ENCODE peak calls at places on chromosomes 7 and 10, in seven cellular contexts. G is SK-N-SH, V is K562, Z is GM12892, I is H1, H is HepG2, J is GM12878. S is an unnamed sample.

GRCh38 chr7:80859272-80859970 is 59.4 kb downstream of the SEMA3C start:
- DNase-seq in Z (no peak), G (no peak), V (no peak), I (no peak), J (no peak), H (no peak), S (no peak)

GRCh38 chr7:2843711-2844152 is 376 bp downstream of the GNA12 start:
- DNase-seq in I (no peak), J (no peak), Z (peak), G (peak), V (peak), H (no peak), S (no peak)

GRCh38 chr7:26704786-26705185 is 159.6 kb downstream of the SKAP2 start:
- DNase-seq in G (no peak), J (no peak), I (no peak), H (no peak), Z (no peak), V (no peak), S (no peak)

GRCh38 chr7:81603-82342 is 110.6 kb upstream of the FAM20C start:
- DNase-seq in G (no peak), H (no peak), I (no peak), V (no peak), J (no peak), Z (no peak), S (no peak)

GRCh38 chr10:88038268-88038667 is 174.8 kb downstream of the PTEN start:
- DNase-seq in J (no peak), Z (no peak), V (no peak), G (no peak), H (no peak), I (no peak), S (no peak)

GRCh38 chr10:5876181-5876768 is 13.4 kb downstream of the ANKRD16 start:
- DNase-seq in J (no peak), V (no peak), G (peak), H (no peak), I (no peak), Z (no peak), S (no peak)

GRCh38 chr7:129433823-129434171 is 435 bp upstream of the STRIP2 start:
- DNase-seq in V (no peak), Z (no peak), H (peak), I (no peak), J (no peak), G (peak), S (no peak)

GRCh38 chr7:8295638-8296361 is 33.8 kb upstream of the ICA1 start:
- DNase-seq in G (peak), I (peak), V (peak), J (peak), H (peak), Z (peak), S (peak)

GRCh38 chr7:121081327-121081936 is 92.9 kb downstream of the CPED1 start:
- DNase-seq in V (peak), Z (no peak), I (no peak), J (peak), G (peak), H (peak), S (no peak)

GRCh38 chr7:85688712-85689111 is 501.9 kb upstream of the SEMA3D start:
- DNase-seq in I (no peak), J (no peak), V (no peak), Z (no peak), H (no peak), G (no peak), S (no peak)

GRCh38 chr7:43199761-43200160 is 87.3 kb downstream of the HECW1 start:
- DNase-seq in Z (no peak), H (no peak), I (no peak), J (no peak), V (no peak), G (no peak), S (no peak)

GRCh38 chr7:16465469-16466086 is at the start of gene SOSTDC1:
- DNase-seq in H (no peak), Z (no peak), V (peak), G (peak), I (peak), J (no peak), S (no peak)

GRCh38 chr7:72326365-72326764 is 85.8 kb downstream of the CALN1 start:
- DNase-seq in I (no peak), Z (no peak), H (no peak), G (no peak), J (no peak), V (no peak), S (no peak)

GRCh38 chr7:65216469-65216868 is 157.2 kb upstream of the ZNF92 start:
- DNase-seq in H (peak), I (peak), Z (no peak), G (peak), V (no peak), J (no peak), S (no peak)

GRCh38 chr10:45179716-45180115 is 135.7 kb downstream of the OR13A1 start:
- DNase-seq in Z (no peak), J (no peak), G (peak), H (no peak), I (no peak), V (no peak), S (no peak)

GRCh38 chr10:91159254-91159783 is 61.1 kb upstream of the PCGF5 start:
- DNase-seq in I (no peak), Z (no peak), V (no peak), G (no peak), J (no peak), H (no peak), S (no peak)

GRCh38 chr10:102675151-102675886 is 31.0 kb downstream of the TRIM8 start:
- DNase-seq in J (no peak), G (no peak), V (no peak), I (no peak), H (no peak), Z (no peak), S (no peak)

GRCh38 chr10:49080965-49081364 is 34.4 kb downstream of the VSTM4 start:
- DNase-seq in J (no peak), V (no peak), I (no peak), Z (no peak), H (no peak), G (no peak), S (no peak)

GRCh38 chr10:42654419-42654818 is 16.0 kb upstream of the ZNF33B start:
- DNase-seq in J (no peak), G (no peak), H (no peak), V (peak), Z (no peak), I (no peak), S (no peak)

GRCh38 chr10:9757176-9757575 is 1260.5 kb upstream of the CELF2 start:
- DNase-seq in J (no peak), G (no peak), H (no peak), I (no peak), V (no peak), Z (no peak), S (no peak)

GRCh38 chr10:126060232-126060935 is 164.0 kb downstream of the FANK1 start:
- DNase-seq in Z (no peak), H (no peak), I (no peak), V (no peak), G (no peak), J (no peak), S (no peak)

GRCh38 chr7:50068026-50068425 is 25.0 kb downstream of the ZPBP start:
- DNase-seq in J (no peak), H (peak), Z (no peak), G (no peak), I (no peak), V (no peak), S (no peak)

GRCh38 chr10:78937800-78938694 is 130.7 kb upstream of the ZMIZ1 start:
- DNase-seq in J (no peak), G (peak), V (peak), I (no peak), H (peak), Z (no peak), S (peak)

GRCh38 chr7:70669859-70670258 is 462.1 kb upstream of the GALNT17 start:
- DNase-seq in J (no peak), H (no peak), Z (no peak), G (no peak), V (no peak), I (no peak), S (no peak)

GRCh38 chr10:73517166-73517888 is 21.5 kb upstream of the PPP3CB start:
- DNase-seq in J (no peak), G (no peak), Z (no peak), I (no peak), V (peak), H (no peak), S (no peak)

GRCh38 chr10:69506487-69506833 is 55.2 kb downstream of the TSPAN15 start:
- DNase-seq in I (no peak), V (no peak), G (no peak), H (no peak), Z (no peak), J (no peak), S (no peak)

GRCh38 chr10:68023292-68023691 is 51.8 kb downstream of the HERC4 start:
- DNase-seq in G (no peak), J (no peak), I (no peak), V (no peak), Z (no peak), H (no peak), S (no peak)

GRCh38 chr7:79420464-79420863 is 33.0 kb downstream of the MAGI2 start:
- DNase-seq in J (no peak), G (no peak), Z (no peak), I (no peak), H (peak), V (no peak), S (no peak)

GRCh38 chr10:36670616-36671402 is 454.6 kb upstream of the ANKRD30A start:
- DNase-seq in I (no peak), V (no peak), G (no peak), H (no peak), J (no peak), Z (no peak), S (no peak)

GRCh38 chr7:110283056-110283455 is 807.9 kb upstream of the LRRN3 start:
- DNase-seq in H (no peak), J (no peak), I (no peak), Z (no peak), V (no peak), G (no peak), S (no peak)

GRCh38 chr7:23709081-23709746 is 805 bp upstream of the STK31 start:
- DNase-seq in J (no peak), H (peak), Z (no peak), I (no peak), V (no peak), G (no peak), S (no peak)

GRCh38 chr10:63627376-63627775 is 106.2 kb downstream of the REEP3 start:
- DNase-seq in V (no peak), G (no peak), Z (no peak), I (no peak), J (no peak), H (no peak), S (no peak)

GRCh38 chr10:69014171-69014570 is 25.6 kb downstream of the KIFBP start:
- DNase-seq in J (no peak), V (no peak), I (no peak), H (no peak), Z (no peak), G (no peak), S (no peak)

GRCh38 chr10:133124357-133125211 is 35.4 kb upstream of the KNDC1 start:
- DNase-seq in H (no peak), V (peak), G (peak), Z (no peak), J (no peak), I (no peak), S (no peak)

GRCh38 chr10:13559124-13559700 is 27.6 kb upstream of the PRPF18 start:
- DNase-seq in J (no peak), H (no peak), V (no peak), Z (no peak), I (no peak), G (no peak), S (no peak)

GRCh38 chr7:953547-954327 is 743 bp downstream of the ADAP1 start:
- DNase-seq in Z (no peak), H (peak), V (no peak), J (no peak), G (peak), I (no peak), S (no peak)

GRCh38 chr10:6729071-6729773 is 149.1 kb upstream of the PRKCQ start:
- DNase-seq in H (no peak), G (no peak), V (no peak), J (no peak), I (no peak), Z (no peak), S (no peak)

GRCh38 chr10:110540038-110540437 is 27.5 kb upstream of the SMC3 start:
- DNase-seq in J (no peak), I (no peak), H (no peak), G (no peak), Z (no peak), V (no peak), S (no peak)

GRCh38 chr10:131512852-131513251 is 201.3 kb upstream of the TCERG1L start:
- DNase-seq in V (no peak), Z (no peak), G (peak), I (no peak), J (no peak), H (no peak), S (no peak)

DNA sequence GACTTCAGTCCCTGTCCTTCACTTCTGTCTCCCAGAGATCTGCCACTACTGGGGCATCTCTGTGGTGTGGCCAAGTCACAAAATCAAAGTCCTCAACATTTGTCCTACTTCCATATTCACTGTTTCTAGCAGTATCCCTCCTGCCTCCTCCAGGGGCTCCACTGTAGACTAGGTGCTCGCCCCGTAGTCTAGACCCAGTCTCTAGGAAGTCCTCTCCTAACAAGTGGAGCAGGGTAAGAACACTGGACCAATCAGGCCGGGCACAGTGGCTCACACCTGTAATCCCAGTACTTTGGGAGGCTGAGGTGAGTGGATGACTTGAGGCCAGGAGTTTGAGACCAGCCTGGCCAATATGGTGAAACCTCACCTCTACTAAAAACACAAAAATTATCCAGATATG is 57.4 kb downstream of the SKIDA1 start:
- DNase-seq in J (no peak), V (no peak), G (no peak), Z (no peak), I (no peak), H (no peak), S (no peak)
- TF ChIP-seq TAF1 in J (no peak), V (no peak), G (no peak), Z (no peak), I (no peak), H (no peak), S (no peak)

DNA sequence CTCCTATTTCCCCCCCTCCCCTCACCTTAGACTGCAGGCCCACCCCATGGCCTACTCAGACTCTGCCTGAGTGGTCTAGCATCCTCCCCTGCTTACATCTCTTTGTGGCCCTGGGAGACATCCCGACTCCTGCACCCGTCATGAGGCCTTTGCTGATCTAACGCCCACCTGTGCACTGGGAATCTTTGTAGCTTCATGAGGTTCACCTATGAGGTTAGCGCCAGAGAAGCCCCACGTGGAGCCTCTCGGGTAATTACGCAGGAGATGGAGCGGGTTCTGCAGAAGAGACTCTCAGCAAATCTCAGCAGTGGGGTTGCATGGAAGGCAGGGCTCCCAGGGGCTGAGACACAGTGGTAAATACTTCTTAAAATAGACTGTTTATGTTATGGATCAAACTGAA is 43.5 kb upstream of the HSPA12A start:
- DNase-seq in V (no peak), Z (no peak), H (no peak), J (no peak), G (no peak), I (no peak), S (no peak)
- TF ChIP-seq TAF1 in V (no peak), Z (no peak), H (no peak), J (no peak), G (no peak), I (no peak), S (no peak)

GRCh38 chr7:100826546-100827329 is 585 bp downstream of the EPHB4 start:
- DNase-seq in J (no peak), Z (no peak), V (peak), G (no peak), I (no peak), H (no peak), S (peak)
- TF ChIP-seq TAF1 in J (no peak), Z (no peak), V (no peak), G (no peak), I (no peak), H (no peak), S (no peak)

GRCh38 chr7:4416436-4417092 is 265.5 kb upstream of the FOXK1 start:
- DNase-seq in I (no peak), H (no peak), V (peak), J (no peak), G (peak), Z (no peak), S (no peak)
- TF ChIP-seq TAF1 in I (no peak), H (no peak), V (no peak), J (no peak), G (no peak), Z (no peak), S (no peak)

DNA sequence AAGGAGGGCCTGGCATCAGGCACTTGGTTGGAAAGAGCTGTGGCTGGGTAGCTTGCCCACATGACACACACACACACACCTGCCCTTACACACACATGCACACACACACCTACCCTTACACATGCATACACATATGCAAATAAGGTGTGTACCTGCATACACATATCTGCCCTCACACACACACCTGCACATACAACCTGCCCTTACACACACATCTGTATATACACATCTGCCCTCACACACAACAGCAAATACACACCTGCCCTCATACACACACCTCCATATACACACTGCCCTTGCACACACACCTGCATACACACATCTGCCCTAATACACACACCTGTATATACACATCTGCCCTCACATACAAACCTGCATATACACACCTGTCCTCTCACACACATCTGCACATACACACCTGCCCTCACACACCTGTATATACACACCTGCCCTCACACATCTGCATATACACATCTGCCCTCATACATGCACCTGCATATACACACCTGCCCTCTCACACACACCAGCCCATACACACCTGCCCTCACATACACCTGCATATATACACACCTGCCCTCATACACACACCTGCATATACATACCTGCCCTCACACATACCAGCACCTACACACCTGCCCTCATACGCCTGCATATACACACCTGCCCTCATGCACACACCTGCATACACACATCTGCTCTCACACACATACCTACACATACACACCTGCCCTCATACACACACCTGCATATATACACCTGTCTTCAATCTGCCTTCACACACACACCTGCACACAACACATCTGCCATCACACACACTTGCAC is 82.9 kb downstream of the GRID1 start:
- DNase-seq in H (no peak), J (no peak), I (no peak), G (peak), V (no peak), Z (no peak), S (no peak)
- TF ChIP-seq TAF1 in H (no peak), J (no peak), I (no peak), G (no peak), V (no peak), Z (no peak), S (no peak)

GRCh38 chr10:77111611-77112550 is 525.7 kb downstream of the KCNMA1 start:
- DNase-seq in G (peak), V (peak), H (peak), Z (no peak), J (peak), I (peak), S (peak)
- TF ChIP-seq TAF1 in G (no peak), V (no peak), H (no peak), Z (no peak), J (no peak), I (no peak), S (no peak)

DNA sequence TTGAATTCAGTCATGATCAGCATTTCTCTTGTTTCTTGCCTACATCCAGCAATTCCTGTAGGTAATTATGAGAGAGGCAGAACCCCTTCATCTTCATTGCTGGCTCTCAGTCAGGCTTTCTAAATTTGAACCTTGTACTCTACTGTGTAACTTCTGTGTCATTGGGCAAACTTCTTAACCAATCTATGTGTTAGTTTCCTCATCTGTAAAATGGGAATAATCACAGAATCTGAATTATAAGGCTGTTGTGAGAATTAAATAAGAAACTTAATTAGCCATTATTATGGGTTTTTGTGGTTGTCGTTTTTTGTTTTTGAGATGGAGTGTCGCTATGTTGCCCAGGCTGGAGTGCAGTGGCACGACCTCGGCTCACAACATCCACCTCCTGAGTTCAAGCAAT is 11.5 kb upstream of the GALNT11 start:
- DNase-seq in H (no peak), Z (no peak), I (no peak), J (no peak), V (no peak), G (no peak), S (no peak)
- TF ChIP-seq TAF1 in H (no peak), Z (no peak), I (no peak), J (no peak), V (no peak), G (no peak), S (no peak)

GRCh38 chr10:16756561-16757221 is 60.5 kb downstream of the RSU1 start:
- DNase-seq in J (no peak), V (no peak), I (no peak), Z (no peak), H (no peak), G (no peak), S (no peak)
- TF ChIP-seq TAF1 in J (no peak), V (no peak), I (no peak), Z (no peak), H (no peak), G (no peak), S (no peak)

GRCh38 chr7:28062197-28062988 is 118.2 kb downstream of the JAZF1 start:
- DNase-seq in Z (no peak), V (peak), I (no peak), G (peak), J (no peak), H (peak), S (peak)
- TF ChIP-seq TAF1 in Z (no peak), V (no peak), I (no peak), G (no peak), J (no peak), H (no peak), S (no peak)

GRCh38 chr7:33444501-33444900 is 315.1 kb downstream of the BBS9 start:
- DNase-seq in G (no peak), I (no peak), H (no peak), Z (no peak), J (no peak), V (no peak), S (no peak)
- TF ChIP-seq TAF1 in G (no peak), I (no peak), H (no peak), Z (no peak), J (no peak), V (no peak), S (no peak)

S was measured in GM12891.